ENCODE peak calls at places on chromosomes 6 and 20, in six cellular contexts. C is amniotic epithelial cell; X is mesenchymal stem cell; N is right cardiac atrium; F is activated naive CD4-positive, alpha-beta T cell; J is stimulated activated naive CD4-positive, alpha-beta T cell. B is an unnamed sample.

GRCh38 chr6:111888928-111889696 is 15.9 kb upstream of the FYN start:
- DNase-seq in C (peak), X (peak), N (peak), F (no peak), J (no peak), B (peak)

GRCh38 chr20:34268851-34269668 is 27.8 kb downstream of the ASIP start:
- DNase-seq in C (peak), X (peak), N (peak), F (no peak), J (no peak), B (peak)

GRCh38 chr6:157984686-157985225 is 3.1 kb downstream of the SYNJ2 start:
- DNase-seq in C (no peak), X (no peak), N (no peak), F (no peak), J (no peak), B (no peak)

GRCh38 chr6:157606516-157606915 is 216.5 kb upstream of the SNX9 start:
- DNase-seq in C (no peak), X (no peak), N (no peak), F (no peak), J (no peak), B (no peak)

GRCh38 chr6:147765541-147765940 is 257.1 kb downstream of the SAMD5 start:
- DNase-seq in C (no peak), X (no peak), N (no peak), F (no peak), J (no peak), B (no peak)

GRCh38 chr20:20860078-20860806 is 147.8 kb upstream of the RALGAPA2 start:
- DNase-seq in C (peak), X (peak), N (peak), F (peak), J (peak), B (peak)

GRCh38 chr6:93749191-93749590 is 329.8 kb upstream of the EPHA7 start:
- DNase-seq in C (peak), X (peak), N (no peak), F (no peak), J (no peak), B (no peak)

GRCh38 chr6:13787146-13787545 is 27.2 kb downstream of the MCUR1 start:
- DNase-seq in C (peak), X (peak), N (no peak), F (no peak), J (no peak), B (no peak)

GRCh38 chr6:53928641-53929339 is 134.0 kb downstream of the LRRC1 start:
- DNase-seq in C (peak), X (no peak), N (no peak), F (no peak), J (no peak), B (no peak)

GRCh38 chr20:63265891-63266515 is 6.6 kb upstream of the ARFGAP1 start:
- DNase-seq in C (no peak), X (no peak), N (no peak), F (no peak), J (no peak), B (no peak)

GRCh38 chr6:13177617-13178506 is 150.5 kb downstream of the TBC1D7 start:
- DNase-seq in C (no peak), X (no peak), N (no peak), F (no peak), J (no peak), B (no peak)

GRCh38 chr6:156884306-156884705 is 107.1 kb downstream of the ARID1B start:
- DNase-seq in C (no peak), X (no peak), N (no peak), F (no peak), J (no peak), B (no peak)

GRCh38 chr20:38840053-38840893 is 34.8 kb downstream of the PPP1R16B start:
- DNase-seq in C (peak), X (no peak), N (no peak), F (no peak), J (no peak), B (no peak)

GRCh38 chr20:24614341-24614740 is 144.9 kb downstream of the SYNDIG1 start:
- DNase-seq in C (no peak), X (no peak), N (no peak), F (no peak), J (no peak), B (no peak)

GRCh38 chr20:21272279-21272678 is 30.9 kb upstream of the XRN2 start:
- DNase-seq in C (peak), X (no peak), N (no peak), F (no peak), J (no peak), B (no peak)

GRCh38 chr6:3457710-3458605 is 1.1 kb upstream of the SLC22A23 start:
- DNase-seq in C (no peak), X (peak), N (no peak), F (no peak), J (no peak), B (peak)

GRCh38 chr6:168123165-168123911 is 44.3 kb upstream of the FRMD1 start:
- DNase-seq in C (no peak), X (no peak), N (no peak), F (no peak), J (no peak), B (no peak)

GRCh38 chr6:155248021-155249001 is 15.5 kb upstream of the CLDN20 start:
- DNase-seq in C (peak), X (peak), N (no peak), F (no peak), J (no peak), B (no peak)

GRCh38 chr6:89895273-89895874 is 1.1 kb downstream of the GJA10 start:
- DNase-seq in C (peak), X (peak), N (no peak), F (no peak), J (no peak), B (no peak)

GRCh38 chr6:105805581-105806023 is 280.5 kb upstream of the PRDM1 start:
- DNase-seq in C (peak), X (peak), N (no peak), F (no peak), J (no peak), B (no peak)

GRCh38 chr6:38955876-38956275 is 92.7 kb upstream of the GLP1R start:
- DNase-seq in C (no peak), X (no peak), N (no peak), F (no peak), J (no peak), B (no peak)

GRCh38 chr6:43575105-43575771 is 600 bp downstream of the XPO5 start:
- DNase-seq in C (peak), X (peak), N (no peak), F (peak), J (no peak), B (no peak)

GRCh38 chr20:10282930-10283556 is 64.4 kb downstream of the SNAP25 start:
- DNase-seq in C (peak), X (peak), N (no peak), F (no peak), J (no peak), B (no peak)

GRCh38 chr6:46790359-46790874 is 2.8 kb upstream of the MEP1A start:
- DNase-seq in C (no peak), X (no peak), N (no peak), F (no peak), J (no peak), B (no peak)

GRCh38 chr20:60080401-60080800 is 122.2 kb downstream of the CDH26 start:
- DNase-seq in C (no peak), X (no peak), N (no peak), F (no peak), J (no peak), B (no peak)

GRCh38 chr20:58150772-58151171 is 77.7 kb downstream of the ANKRD60 start:
- DNase-seq in C (no peak), X (no peak), N (no peak), F (no peak), J (no peak), B (no peak)

GRCh38 chr6:155580904-155581303 is 125.3 kb upstream of the NOX3 start:
- DNase-seq in C (no peak), X (no peak), N (no peak), F (no peak), J (no peak), B (no peak)

GRCh38 chr6:33761922-33762629 is 15.4 kb upstream of the IP6K3 start:
- DNase-seq in C (peak), X (peak), N (peak), F (no peak), J (peak), B (peak)

GRCh38 chr20:10581823-10582222 is 92.0 kb downstream of the JAG1 start:
- DNase-seq in C (peak), X (peak), N (no peak), F (no peak), J (no peak), B (no peak)